ENCODE peak calls at places on chromosomes 1 and 21, in nine cellular contexts. D is EH; S is central memory CD4-positive, alpha-beta T cell; H is NCI-H1092 treated with DMSO at 0.1 percent for 48 hours; O is activated T-helper 2 cell treated with anti-CD3 and anti-CD28 coated beads, Interferon-gamma antibody, Interleukin-2, Interleukin-4, amounts not matched to agents 10 μg/mL and 5 μg/mL and 100 μg/mL, durations not matched to agents 14 hours and 24 hours and 36 hours; G is pulmonary artery endothelial cell; X is activated CD4-positive, alpha-beta T cell treated with anti-CD3 and anti-CD28 coated beads, Interleukin-2, amount 50 U/mL, for 24 hours; E is AG08395; Z is stimulated activated CD4-positive, alpha-beta T cell treated with anti-CD3 and anti-CD28 coated beads, TNF-alpha, amount 100 ng/mL, for 1 hour. U is an unnamed sample.

GRCh38 chr1:27031235-27032118 is 18.8 kb upstream of the TENT5B start:
- DNase-seq in D (peak; percentile 96), S (no peak), H (peak; percentile 18), O (no peak), G (peak; percentile 50), X (no peak), E (peak; percentile 89), Z (no peak), U (no peak)

GRCh38 chr21:14942801-14943490 is 121.9 kb downstream of the NRIP1 start:
- DNase-seq in D (peak; percentile 51), S (no peak), H (peak; percentile 69), O (no peak), G (no peak), X (no peak), E (no peak), Z (no peak), U (no peak)

GRCh38 chr1:63662846-63663245 is 69.6 kb downstream of the PGM1 start:
- DNase-seq in D (peak; percentile 48), S (no peak), H (no peak), O (no peak), G (no peak), X (no peak), E (peak; percentile 14), Z (no peak), U (no peak)

GRCh38 chr1:60903591-60903990 is 178.8 kb upstream of the NFIA start:
- DNase-seq in D (peak; percentile 1), S (no peak), H (peak; percentile 42), O (no peak), G (no peak), X (no peak), E (peak; percentile 38), Z (no peak), U (no peak)

GRCh38 chr1:27554293-27554692 is 49.7 kb downstream of the AHDC1 start:
- DNase-seq in D (no peak), S (no peak), H (no peak), O (no peak), G (no peak), X (no peak), E (no peak), Z (no peak), U (no peak)

GRCh38 chr1:116940809-116941640 is 31.3 kb downstream of the PTGFRN start:
- DNase-seq in D (no peak), S (no peak), H (peak; percentile 74), O (no peak), G (no peak), X (no peak), E (no peak), Z (no peak), U (no peak)

GRCh38 chr1:155099331-155099730 is 20.7 kb downstream of the EFNA3 start:
- DNase-seq in D (no peak), S (no peak), H (no peak), O (no peak), G (no peak), X (no peak), E (no peak), Z (no peak), U (no peak)

GRCh38 chr1:40939320-40940059 is 40.0 kb upstream of the CTPS1 start:
- DNase-seq in D (peak; percentile 66), S (no peak), H (no peak), O (no peak), G (no peak), X (no peak), E (peak; percentile 67), Z (no peak), U (no peak)

GRCh38 chr1:3688836-3689750 is 36.8 kb downstream of the TP73 start:
- DNase-seq in D (no peak), S (no peak), H (no peak), O (no peak), G (no peak), X (no peak), E (no peak), Z (no peak), U (no peak)

GRCh38 chr1:21734526-21734925 is 48.4 kb downstream of the USP48 start:
- DNase-seq in D (no peak), S (no peak), H (no peak), O (no peak), G (no peak), X (no peak), E (peak; percentile 3), Z (no peak), U (no peak)

GRCh38 chr1:30888391-30888790 is 20.2 kb downstream of the SDC3 start:
- DNase-seq in D (peak; percentile 95), S (no peak), H (no peak), O (no peak), G (no peak), X (no peak), E (peak; percentile 92), Z (no peak), U (no peak)

U was measured in natural killer cell treated with Interleukin-12 subunit alpha and Interleukin-12 subunit beta and Interleukin-15 and Interleukin-18, amount 100 ng/mL, for 72 hours.